ENCODE peak calls at places on chromosomes 2 and 18, in five cellular contexts. J, D, L, H and A are unnamed samples.
A peak's percentile ranks its signal among the peaks of the same experiment; 100 is the strongest.

GRCh38 chr2:42072349-42073118 is 24.7 kb downstream of the PKDCC start:
- ATAC-seq in H (peak; percentile 85), D (peak; percentile 37), L (no peak), J (peak; percentile 37), A (peak; percentile 40)

GRCh38 chr2:16713011-16713423 is 47.4 kb upstream of the CYRIA start:
- ATAC-seq in D (no peak), H (no peak), J (no peak), L (no peak), A (no peak)

GRCh38 chr2:10033251-10034006 is 9.9 kb upstream of the KLF11 start:
- ATAC-seq in J (no peak), L (no peak), H (no peak), D (no peak), A (no peak)

GRCh38 chr2:16043192-16043591 is 102.8 kb downstream of the MYCN start:
- ATAC-seq in D (no peak), H (no peak), L (no peak), J (no peak), A (no peak)

GRCh38 chr2:116269040-116269439 is 1545.5 kb upstream of the DDX18 start:
- ATAC-seq in H (no peak), D (no peak), L (no peak), J (no peak), A (no peak)

GRCh38 chr2:188788621-188789020 is 185.6 kb upstream of the COL3A1 start:
- ATAC-seq in H (no peak), D (peak; percentile 59), L (no peak), J (no peak), A (peak; percentile 50)

GRCh38 chr2:63052411-63053234 is 2.0 kb downstream of the OTX1 start:
- ATAC-seq in L (no peak), J (no peak), D (no peak), H (no peak), A (no peak)

GRCh38 chr2:63056309-63057065 is 5.9 kb downstream of the OTX1 start:
- ATAC-seq in L (no peak), D (no peak), H (peak; percentile 5), J (no peak), A (no peak)

GRCh38 chr2:4502230-4502843 is 799.0 kb downstream of the DCDC2C start:
- ATAC-seq in L (no peak), J (no peak), D (no peak), H (no peak), A (no peak)

DNA sequence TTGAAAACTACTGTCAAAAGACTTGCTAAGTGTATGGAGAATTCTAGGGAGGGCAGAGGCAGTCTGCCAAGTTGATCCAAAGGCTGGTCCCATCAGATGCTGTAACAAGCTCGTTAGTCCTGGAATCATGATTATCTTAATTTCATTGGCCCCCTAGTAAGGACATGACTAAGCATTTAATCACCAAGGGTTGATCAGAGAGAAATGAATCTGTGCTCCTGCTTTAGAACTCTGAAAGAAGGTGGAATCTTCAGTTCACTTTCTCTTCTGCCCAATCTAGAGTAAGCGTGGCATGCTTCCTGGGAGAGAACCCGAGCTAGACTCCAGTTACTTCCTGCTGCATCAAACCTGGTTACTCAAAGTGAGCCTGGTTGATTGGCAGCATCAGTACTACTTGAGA is 26.7 kb downstream of the LYPD6B start:
- ATAC-seq in L (no peak), D (no peak), J (no peak), H (no peak), A (no peak)
- TF ChIP-seq POLR2AphosphoS5 in L (no peak), D (no peak), J (no peak), H (no peak), A (no peak)

GRCh38 chr2:106030287-106031268 is 163.5 kb downstream of the UXS1 start:
- ATAC-seq in D (no peak), J (no peak), L (peak; percentile 56), H (peak; percentile 31), A (peak; percentile 90)
- H3K4me1 ChIP-seq in D (no peaks in the 10 kb centered on the region), J (no peaks in the 10 kb centered on the region), L (no peaks in the 10 kb centered on the region), H (no peaks in the 10 kb centered on the region), A (peaks cover 17% of the 10 kb centered on the region)

GRCh38 chr2:38075436-38076249 is at the start of gene CYP1B1:
- ATAC-seq in J (no peak), D (no peak), H (peak; percentile 0), L (peak; percentile 73), A (no peak)
- TF ChIP-seq POLR2AphosphoS5 in J (no peak), D (no peak), H (no peak), L (peak; percentile 96), A (no peak)

DNA sequence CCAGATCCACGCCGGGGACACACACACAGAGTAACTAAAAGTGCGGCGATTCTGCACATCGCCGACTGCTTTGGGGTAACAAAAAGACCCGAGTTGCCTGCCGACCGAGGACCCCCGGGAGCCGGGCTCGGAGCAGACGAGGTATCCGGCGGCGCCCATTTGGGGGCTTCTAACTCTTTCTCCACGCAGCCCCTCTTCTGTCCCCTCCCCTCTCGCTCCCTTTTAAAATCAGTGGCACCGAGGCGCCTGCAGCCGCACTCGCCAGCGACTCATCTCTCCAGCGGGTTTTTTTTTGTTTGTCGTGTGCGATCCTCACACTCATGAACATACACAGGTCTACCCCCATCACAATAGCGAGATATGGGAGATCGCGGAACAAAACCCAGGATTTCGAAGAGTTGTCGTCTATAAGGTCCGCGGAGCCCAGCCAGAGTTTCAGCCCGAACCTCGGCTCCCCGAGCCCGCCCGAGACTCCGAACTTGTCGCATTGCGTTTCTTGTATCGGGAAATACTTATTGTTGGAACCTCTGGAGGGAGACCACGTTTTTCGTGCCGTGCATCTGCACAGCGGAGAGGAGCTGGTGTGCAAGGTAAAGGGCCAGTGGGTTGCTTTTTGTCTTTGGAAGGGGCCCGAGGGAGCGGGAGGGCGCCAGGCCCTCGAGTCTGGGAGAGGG is 1.4 kb downstream of the TRIB2 start:
- ATAC-seq in L (no peak), D (no peak), J (peak; percentile 12), H (peak; percentile 0), A (no peak)
- H3K4me1 ChIP-seq in L (peaks cover 48% of the 10 kb centered on the region), D (peaks cover 18% of the 10 kb centered on the region), J (peaks cover 13% of the 10 kb centered on the region), H (peaks cover 48% of the 10 kb centered on the region), A (peaks cover 74% of the 10 kb centered on the region)

GRCh38 chr2:28620371-28620793 is 124.5 kb downstream of the PLB1 start:
- ATAC-seq in D (no peak), H (no peak), J (no peak), L (no peak), A (no peak)

GRCh38 chr2:28622101-28622499 is 126.2 kb downstream of the PLB1 start:
- ATAC-seq in H (no peak), J (no peak), D (no peak), L (no peak), A (no peak)

GRCh38 chr2:28620801-28621171 is 124.9 kb downstream of the PLB1 start:
- ATAC-seq in J (no peak), L (peak; percentile 5), H (no peak), D (no peak), A (no peak)

GRCh38 chr2:28619213-28620196 is 123.6 kb downstream of the PLB1 start:
- ATAC-seq in H (no peak), J (no peak), D (no peak), L (no peak), A (no peak)

GRCh38 chr2:28621172-28622100 is 125.6 kb downstream of the PLB1 start:
- ATAC-seq in D (peak; percentile 97), H (peak; percentile 86), J (peak; percentile 98), L (peak; percentile 92), A (peak; percentile 89)
- TF ChIP-seq POLR2AphosphoS5 in D (peak; percentile 52), H (no peak), J (no peak), L (no peak), A (peak; percentile 93)

GRCh38 chr18:62715829-62716678 is 713 bp downstream of the PHLPP1 start:
- ATAC-seq in D (peak; percentile 3), J (peak; percentile 1), L (peak; percentile 27), H (no peak), A (peak; percentile 8)

GRCh38 chr18:62718268-62718800 is 3.0 kb downstream of the PHLPP1 start:
- ATAC-seq in L (no peak), J (no peak), H (no peak), D (no peak), A (no peak)

GRCh38 chr18:62717850-62718229 is 2.5 kb downstream of the PHLPP1 start:
- ATAC-seq in J (no peak), L (no peak), D (no peak), H (no peak), A (no peak)

GRCh38 chr18:62716679-62717058 is 1.3 kb downstream of the PHLPP1 start:
- ATAC-seq in H (peak; percentile 12), J (peak; percentile 18), D (no peak), L (no peak), A (no peak)

GRCh38 chr18:62717059-62717849 is 1.9 kb downstream of the PHLPP1 start:
- ATAC-seq in L (no peak), H (peak; percentile 11), D (no peak), J (no peak), A (no peak)
- H3K4me1 ChIP-seq in L (peaks cover 6% of the 10 kb centered on the region), H (peaks cover 43% of the 10 kb centered on the region), D (peaks cover 8% of the 10 kb centered on the region), J (peaks cover 8% of the 10 kb centered on the region), A (peaks cover 12% of the 10 kb centered on the region)

GRCh38 chr18:2776596-2776995 is 70.2 kb upstream of the EMILIN2 start:
- ATAC-seq in J (no peak), D (no peak), L (no peak), H (no peak), A (no peak)
- TF ChIP-seq POLR2AphosphoS5 in J (no peak), D (no peak), L (no peak), H (no peak), A (no peak)

DNA sequence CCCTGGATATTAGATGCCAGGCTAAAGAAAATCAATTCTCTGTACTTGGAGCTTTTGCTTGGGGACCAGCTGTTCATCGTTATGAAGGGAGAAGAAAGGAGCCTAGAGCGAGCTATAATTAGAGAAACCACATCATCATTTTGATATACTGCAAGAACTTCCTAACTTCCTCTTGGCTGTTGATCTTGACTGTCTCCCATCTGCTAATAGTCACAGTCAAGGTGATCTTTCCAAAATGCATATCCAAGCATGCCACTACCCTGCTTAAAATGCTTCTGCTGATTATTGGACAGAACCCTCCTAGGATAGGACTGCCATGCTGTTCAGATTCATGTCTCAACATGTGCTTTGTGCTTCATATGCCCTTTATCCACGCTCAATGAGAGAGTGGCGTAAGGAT is 54.8 kb downstream of the RAPGEF4 start:
- ATAC-seq in H (no peak), L (no peak), J (no peak), D (no peak), A (no peak)
- H3K4me1 ChIP-seq in H (no peaks in the 10 kb centered on the region), L (no peaks in the 10 kb centered on the region), J (no peaks in the 10 kb centered on the region), D (no peaks in the 10 kb centered on the region), A (no peaks in the 10 kb centered on the region)

DNA sequence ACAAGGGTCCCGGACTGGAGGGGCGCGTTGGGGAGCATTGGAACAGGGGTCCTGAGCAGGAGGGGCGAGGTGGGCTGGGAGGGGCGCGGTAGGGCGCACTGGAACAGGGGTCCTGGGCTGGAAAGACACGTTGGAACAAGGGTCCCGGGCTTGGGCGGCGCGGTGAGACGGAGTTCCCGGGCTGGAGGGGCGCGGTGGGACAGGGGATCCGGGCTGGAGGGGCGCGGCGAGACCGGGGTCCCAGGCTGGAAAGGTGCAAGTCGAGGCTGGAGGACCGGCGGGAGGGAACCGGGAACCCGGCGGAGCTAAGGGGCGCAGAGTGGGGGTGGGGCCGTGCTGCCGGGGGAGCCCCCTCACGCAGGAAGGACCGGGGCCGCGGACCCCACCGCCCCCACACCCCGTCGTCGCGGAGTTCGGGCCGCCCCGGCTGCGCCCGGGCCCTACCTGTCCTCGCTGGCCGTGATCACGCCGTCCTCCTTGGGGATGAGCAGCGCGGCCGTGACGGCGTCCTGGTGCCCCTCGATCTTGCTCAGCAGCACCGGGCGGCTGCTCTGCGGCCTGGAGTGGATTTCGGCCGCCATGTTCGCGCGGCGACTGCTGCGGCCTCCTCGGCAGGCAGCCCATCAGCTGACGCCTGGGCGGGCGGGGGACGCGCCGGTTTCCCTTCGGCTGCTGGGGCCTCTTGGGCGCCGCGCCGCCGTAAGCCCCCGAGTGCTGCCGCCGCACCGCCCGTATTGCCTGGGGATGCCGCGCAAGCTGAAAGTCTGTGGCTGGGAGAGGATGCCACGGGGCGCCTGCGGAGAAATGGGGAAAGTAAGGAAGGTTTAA is at the start of gene WDFY1:
- ATAC-seq in D (peak; percentile 84), L (peak; percentile 96), J (peak; percentile 97), H (peak; percentile 86), A (peak; percentile 96)
- TF ChIP-seq POLR2AphosphoS5 in D (peak; percentile 84), L (peak; percentile 76), J (peak; percentile 70), H (peak; percentile 91), A (peak; percentile 89)